ENCODE peak calls at places on chromosomes 1 and 21, in six cellular contexts. K is stromal cell of bone marrow; F is kidney tubule cell; L is HT-29; S is endothelial cell; C is activated naive CD8-positive, alpha-beta T cell treated with anti-CD3 and anti-CD28 coated beads, Interleukin-2, amount 50 U/mL, for 24 hours. N is an unnamed sample.

GRCh38 chr1:40711465-40712404 is 20.2 kb downstream of the NFYC start:
- DNase-seq in F (peak), C (no peak), S (no peak), L (peak), K (no peak), N (peak)

GRCh38 chr1:114274621-114275317 is 121.1 kb upstream of the SYT6 start:
- DNase-seq in L (no peak), F (no peak), S (no peak), K (no peak), C (no peak), N (no peak)

GRCh38 chr21:18369115-18369514 is 34.5 kb downstream of the TMPRSS15 start:
- DNase-seq in K (no peak), L (peak), F (peak), C (no peak), S (peak), N (peak)

GRCh38 chr1:111747282-111747734 is 8.1 kb upstream of the INKA2 start:
- DNase-seq in K (peak), S (peak), C (peak), L (peak), F (peak), N (peak)

GRCh38 chr21:32253215-32253641 is 25.6 kb downstream of the MIS18A start:
- DNase-seq in C (no peak), F (no peak), S (no peak), L (no peak), K (no peak), N (no peak)

GRCh38 chr1:19644761-19645543 is 841 bp downstream of the NBL1 start:
- DNase-seq in S (peak), F (peak), L (peak), C (peak), K (no peak), N (peak)

GRCh38 chr1:84350550-84350949 is 47.7 kb upstream of the DNASE2B start:
- DNase-seq in S (no peak), K (no peak), C (no peak), F (no peak), L (no peak), N (no peak)

GRCh38 chr1:50829010-50829958 is 130.8 kb downstream of the FAF1 start:
- DNase-seq in K (no peak), F (peak), C (no peak), S (no peak), L (peak), N (no peak)

GRCh38 chr1:53591924-53592323 is 132.7 kb downstream of the DMRTB1 start:
- DNase-seq in K (no peak), F (no peak), S (no peak), C (no peak), L (no peak), N (no peak)

GRCh38 chr1:53346814-53347176 is 18.9 kb upstream of the LRP8 start:
- DNase-seq in S (no peak), F (no peak), C (no peak), L (no peak), K (no peak), N (no peak)

GRCh38 chr1:15799004-15799867 is 8.2 kb downstream of the UQCRHL start:
- DNase-seq in L (peak), F (peak), S (no peak), C (peak), K (peak), N (peak)

GRCh38 chr1:14704846-14705245 is 106.4 kb downstream of the KAZN start:
- DNase-seq in F (peak), L (no peak), K (no peak), S (no peak), C (no peak), N (peak)

GRCh38 chr21:45448810-45449657 is 44.1 kb downstream of the COL18A1 start:
- DNase-seq in S (no peak), K (no peak), L (peak), C (no peak), F (no peak), N (peak)

GRCh38 chr1:210344706-210345105 is 16.0 kb downstream of the HHAT start:
- DNase-seq in F (no peak), K (no peak), L (no peak), S (no peak), C (no peak), N (no peak)

GRCh38 chr1:111612006-111612405 is 7.6 kb upstream of the RAP1A start:
- DNase-seq in K (no peak), F (no peak), L (no peak), S (no peak), C (no peak), N (no peak)

GRCh38 chr1:4684849-4685248 is 30.4 kb downstream of the AJAP1 start:
- DNase-seq in K (no peak), S (no peak), L (no peak), C (no peak), F (no peak), N (no peak)

GRCh38 chr1:172966844-172967540 is 83.7 kb downstream of the TNFSF18 start:
- DNase-seq in C (peak), K (no peak), F (peak), L (no peak), S (no peak), N (no peak)

GRCh38 chr1:89986020-89986419 is 8.9 kb upstream of the ZNF326 start:
- DNase-seq in L (no peak), F (no peak), C (no peak), K (no peak), S (no peak), N (no peak)

GRCh38 chr21:16218682-16219343 is 489.0 kb downstream of the USP25 start:
- DNase-seq in K (no peak), S (no peak), L (no peak), F (no peak), C (no peak), N (no peak)

GRCh38 chr1:244807138-244807537 is 28.3 kb upstream of the COX20 start:
- DNase-seq in L (no peak), F (no peak), S (no peak), K (no peak), C (no peak), N (no peak)

GRCh38 chr1:2431095-2431494 is 18.7 kb upstream of the PEX10 start:
- DNase-seq in K (no peak), S (no peak), L (no peak), C (no peak), F (no peak), N (no peak)

GRCh38 chr1:34162852-34163766 is 1.9 kb downstream of the CSMD2 start:
- DNase-seq in L (no peak), K (peak), S (peak), C (peak), F (peak), N (peak)

GRCh38 chr1:155082301-155082940 is 3.8 kb downstream of the EFNA3 start:
- DNase-seq in K (no peak), C (no peak), L (no peak), S (no peak), F (no peak), N (peak)

GRCh38 chr1:221716713-221717490 is 25.0 kb downstream of the DUSP10 start:
- DNase-seq in S (no peak), C (no peak), L (no peak), K (no peak), F (no peak), N (no peak)